ENCODE peak calls at places on chromosomes 4 and X, in four cellular contexts. F, J, B and G are unnamed samples.

GRCh38 chr4:74189331-74190043 is 31.6 kb downstream of the MTHFD2L start:
- DNase-seq in F (no peak), J (no peak), B (peak; percentile 78), G (no peak)

GRCh38 chrX:105945266-105945665 is 93.3 kb downstream of the SERPINA7 start:
- DNase-seq in F (no peak), J (no peak), B (no peak), G (no peak)

GRCh38 chrX:70421618-70422017 is 1.5 kb upstream of the GDPD2 start:
- DNase-seq in F (no peak), J (no peak), B (no peak), G (no peak)

GRCh38 chr4:186719925-186720694 is 3.5 kb downstream of the FAT1 start:
- DNase-seq in F (no peak), J (no peak), B (peak; percentile 48), G (no peak)

GRCh38 chr4:176653406-176654220 is 139.1 kb downstream of the VEGFC start:
- DNase-seq in F (no peak), J (no peak), B (no peak), G (no peak)

GRCh38 chr4:114312349-114312748 is 286.3 kb upstream of the UGT8 start:
- DNase-seq in F (no peak), J (no peak), B (no peak), G (no peak)

GRCh38 chr4:142815834-142816233 is 30.3 kb downstream of the INPP4B start:
- DNase-seq in F (no peak), J (no peak), B (no peak), G (no peak)

GRCh38 chr4:41339812-41340809 is 83.4 kb downstream of the UCHL1 start:
- DNase-seq in F (no peak), J (no peak), B (peak; percentile 77), G (no peak)

GRCh38 chrX:126065901-126066660 is 100.0 kb downstream of the DCAF12L2 start:
- DNase-seq in F (no peak), J (peak; percentile 36), B (no peak), G (no peak)

GRCh38 chrX:139832728-139833309 is 100.0 kb downstream of the ATP11C start:
- DNase-seq in F (no peak), J (no peak), B (no peak), G (no peak)

GRCh38 chr4:158197194-158197593 is 13.1 kb upstream of the TMEM144 start:
- DNase-seq in F (no peak), J (no peak), B (peak; percentile 14), G (no peak)

GRCh38 chr4:4430492-4431195 is 43.7 kb downstream of the NSG1 start:
- DNase-seq in F (no peak), J (no peak), B (peak; percentile 73), G (no peak)

GRCh38 chrX:482702-483203 is 96.0 kb upstream of the PPP2R3B start:
- DNase-seq in F (no peak), J (no peak), B (no peak), G (no peak)

GRCh38 chrX:3451566-3451965 is 105.1 kb upstream of the MXRA5 start:
- DNase-seq in F (no peak), J (no peak), B (no peak), G (no peak)

GRCh38 chr4:59973496-59973895 is 1226.6 kb upstream of the ADGRL3 start:
- DNase-seq in F (no peak), J (no peak), B (no peak), G (no peak)

GRCh38 chr4:51923343-51923742 is 80.4 kb downstream of the DCUN1D4 start:
- DNase-seq in F (no peak), J (no peak), B (no peak), G (no peak)

GRCh38 chrX:124984140-124984813 is 335.4 kb upstream of the TEX13C start:
- DNase-seq in F (no peak), J (no peak), B (no peak), G (no peak)

GRCh38 chrX:10168226-10168625 is 11.5 kb downstream of the CLCN4 start:
- DNase-seq in F (no peak), J (peak; percentile 57), B (no peak), G (no peak)

GRCh38 chr4:183987529-183987946 is 82.4 kb downstream of the STOX2 start:
- DNase-seq in F (peak; percentile 4), J (peak; percentile 92), B (peak; percentile 93), G (peak; percentile 62)

GRCh38 chr4:165464813-165465381 is 86.1 kb downstream of the CPE start:
- DNase-seq in F (no peak), J (no peak), B (peak; percentile 64), G (no peak)

GRCh38 chrX:38664285-38664684 is 102.9 kb downstream of the TSPAN7 start:
- DNase-seq in F (no peak), J (no peak), B (peak; percentile 65), G (no peak)

GRCh38 chr4:121789960-121790829 is 10.9 kb upstream of the EXOSC9 start:
- DNase-seq in F (no peak), J (no peak), B (no peak), G (no peak)

GRCh38 chr4:36003051-36003450 is 241.3 kb downstream of the ARAP2 start:
- DNase-seq in F (no peak), J (no peak), B (no peak), G (no peak)

GRCh38 chr4:53490965-53491622 is 100.2 kb downstream of the LNX1 start:
- DNase-seq in F (no peak), J (no peak), B (peak; percentile 77), G (no peak)

GRCh38 chrX:72478351-72478750 is 94.3 kb downstream of the HDAC8 start:
- DNase-seq in F (no peak), J (no peak), B (no peak), G (no peak)

GRCh38 chr4:38668203-38668602 is 4.2 kb downstream of the KLF3 start:
- DNase-seq in F (no peak), J (no peak), B (no peak), G (no peak)
- H3K4me1 ChIP-seq in F (peaks cover 79% of the 10 kb centered on the region), J (peaks cover 66% of the 10 kb centered on the region), B (peaks cover 56% of the 10 kb centered on the region), G (peaks cover 48% of the 10 kb centered on the region)

DNA sequence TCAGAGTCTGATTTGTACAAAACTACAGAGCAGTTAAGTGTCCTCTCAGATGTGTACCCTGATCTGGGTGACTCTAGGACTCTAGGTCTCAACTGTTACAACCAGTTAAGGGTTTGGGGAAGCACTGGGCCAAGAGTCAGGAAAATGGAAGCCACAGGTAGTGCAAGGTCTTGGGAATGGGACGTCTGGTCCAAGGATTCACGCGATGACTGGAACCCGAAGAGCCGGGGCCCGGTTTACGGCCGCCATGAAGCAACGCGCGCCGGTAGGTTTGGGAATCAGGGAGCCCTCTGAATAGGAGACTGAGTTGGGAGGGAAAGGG is 321 bp upstream of the HPRT1 start:
- DNase-seq in F (no peak), J (no peak), B (no peak), G (no peak)
- H3K27ac ChIP-seq in F (peak overlapping the region; percentile 78), J (peak overlapping the region; percentile 84), B (peak overlapping the region; percentile 75), G (peak overlapping the region; percentile 82)

DNA sequence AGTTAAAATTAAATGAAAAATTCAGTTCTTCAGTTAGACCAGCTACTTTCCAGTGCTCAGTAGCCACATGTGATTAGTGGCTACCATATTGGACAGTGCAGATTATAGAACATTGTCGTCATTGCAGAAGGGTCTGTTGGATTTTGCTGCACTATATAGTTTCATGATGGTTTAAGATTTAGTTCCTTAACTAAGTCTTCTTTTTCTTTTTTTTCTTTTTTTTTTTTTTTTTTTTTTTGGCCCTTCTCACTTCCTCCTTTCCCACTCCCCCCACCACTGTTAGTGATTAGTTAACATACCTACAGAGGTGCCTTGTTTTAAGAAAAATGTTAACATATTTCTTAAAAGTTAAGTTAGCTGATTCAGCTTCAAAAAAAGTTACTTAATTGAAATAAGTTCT is 9.0 kb downstream of the RAB9A start:
- DNase-seq in F (no peak), J (no peak), B (no peak), G (no peak)
- H3K4me1 ChIP-seq in F (peaks cover 76% of the 10 kb centered on the region), J (peaks cover 43% of the 10 kb centered on the region), B (peaks cover 11% of the 10 kb centered on the region), G (no peaks in the 10 kb centered on the region)

DNA sequence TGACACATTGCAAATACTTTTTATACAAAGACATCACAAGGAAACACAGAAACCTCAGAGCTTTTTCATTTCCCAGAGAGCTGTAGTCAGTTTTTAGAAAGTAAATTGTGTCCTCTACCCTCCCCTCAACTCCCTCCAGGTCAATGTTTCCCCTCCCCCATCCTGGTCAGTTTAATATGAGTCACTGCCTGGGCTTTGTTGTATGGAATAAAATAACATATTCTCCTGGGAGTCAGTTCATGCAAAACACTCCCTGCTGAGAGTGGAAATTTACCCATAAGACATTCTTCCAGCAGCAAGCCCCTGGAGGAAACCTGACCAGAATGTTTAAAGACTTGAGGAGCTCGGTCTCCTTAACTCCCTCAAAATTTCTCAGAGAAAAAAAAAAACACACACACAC is 270.1 kb upstream of the LDB2 start:
- DNase-seq in F (no peak), J (no peak), B (peak; percentile 28), G (no peak)
- H3K27ac ChIP-seq in F (no peak overlapping the region), J (no peak overlapping the region), B (no peak overlapping the region), G (no peak overlapping the region)